ENCODE peak calls at places on chromosome 17, in four cellular contexts. One of them, this sample, is unnamed.

GRCh38 chr17:66633322-66633965 is 201.5 kb upstream of the CACNG5 start:
- DNase-seq in left cardiac atrium: no peak
- DNase-seq in astrocyte of the cerebellum: no peak
- DNase-seq in LNCaP clone FGC: no peak
- DNase-seq in this sample: no peak

GRCh38 chr17:32805029-32805976 is 71.6 kb downstream of the MYO1D start:
- DNase-seq in left cardiac atrium: no peak
- DNase-seq in astrocyte of the cerebellum: no peak
- DNase-seq in LNCaP clone FGC: no peak
- DNase-seq in this sample: no peak

GRCh38 chr17:4643676-4644075 is 2.2 kb upstream of the ALOX15 start:
- DNase-seq in LNCaP clone FGC: no peak
- DNase-seq in left cardiac atrium: no peak
- DNase-seq in astrocyte of the cerebellum: no peak
- DNase-seq in this sample: no peak

GRCh38 chr17:6661464-6661848 is 9.9 kb downstream of the C17orf100 start:
- DNase-seq in LNCaP clone FGC: no peak
- DNase-seq in astrocyte of the cerebellum: no peak
- DNase-seq in left cardiac atrium: no peak
- DNase-seq in this sample: no peak

GRCh38 chr17:6314311-6314710 is 120.6 kb downstream of the AIPL1 start:
- DNase-seq in astrocyte of the cerebellum: no peak
- DNase-seq in LNCaP clone FGC: no peak
- DNase-seq in left cardiac atrium: no peak
- DNase-seq in this sample: no peak

GRCh38 chr17:44283374-44284023 is 15.6 kb upstream of the SLC4A1 start:
- DNase-seq in left cardiac atrium: no peak
- DNase-seq in astrocyte of the cerebellum: no peak
- DNase-seq in LNCaP clone FGC: no peak
- DNase-seq in this sample: no peak

GRCh38 chr17:6427284-6427781 is 7.6 kb downstream of the AIPL1 start:
- DNase-seq in astrocyte of the cerebellum: peak; percentile 41
- DNase-seq in left cardiac atrium: no peak
- DNase-seq in LNCaP clone FGC: no peak
- DNase-seq in this sample: no peak

GRCh38 chr17:28973414-28973813 is 22.1 kb upstream of the PHF12 start:
- DNase-seq in left cardiac atrium: peak; percentile 71
- DNase-seq in astrocyte of the cerebellum: peak; percentile 79
- DNase-seq in LNCaP clone FGC: no peak
- DNase-seq in this sample: no peak

GRCh38 chr17:83145358-83145738 is 65.9 kb downstream of the METRNL start:
- DNase-seq in LNCaP clone FGC: no peak
- DNase-seq in astrocyte of the cerebellum: no peak
- DNase-seq in left cardiac atrium: no peak
- DNase-seq in this sample: no peak

GRCh38 chr17:77315551-77316190 is 174.9 kb downstream of the SEC14L1 start:
- DNase-seq in astrocyte of the cerebellum: no peak
- DNase-seq in left cardiac atrium: no peak
- DNase-seq in LNCaP clone FGC: no peak
- DNase-seq in this sample: no peak

GRCh38 chr17:42276609-42277341 is 584 bp upstream of the STAT5B start:
- DNase-seq in left cardiac atrium: peak; percentile 88
- DNase-seq in astrocyte of the cerebellum: peak; percentile 74
- DNase-seq in LNCaP clone FGC: no peak
- DNase-seq in this sample: peak; percentile 77

GRCh38 chr17:40903129-40903847 is 18.2 kb upstream of the KRT20 start:
- DNase-seq in left cardiac atrium: no peak
- DNase-seq in astrocyte of the cerebellum: no peak
- DNase-seq in LNCaP clone FGC: peak; percentile 97
- DNase-seq in this sample: no peak

GRCh38 chr17:45341389-45342158 is 24.8 kb upstream of the MAP3K14 start:
- DNase-seq in astrocyte of the cerebellum: no peak
- DNase-seq in LNCaP clone FGC: no peak
- DNase-seq in left cardiac atrium: peak; percentile 86
- DNase-seq in this sample: peak; percentile 26

GRCh38 chr17:50903604-50904521 is 37.7 kb upstream of the TOB1 start:
- DNase-seq in astrocyte of the cerebellum: no peak
- DNase-seq in LNCaP clone FGC: peak; percentile 63
- DNase-seq in left cardiac atrium: no peak
- DNase-seq in this sample: no peak

GRCh38 chr17:69516911-69517310 is 102.4 kb downstream of the MAP2K6 start:
- DNase-seq in LNCaP clone FGC: no peak
- DNase-seq in left cardiac atrium: no peak
- DNase-seq in astrocyte of the cerebellum: no peak
- DNase-seq in this sample: no peak

GRCh38 chr17:3213587-3213986 is 6.1 kb downstream of the OR1A1 start:
- DNase-seq in astrocyte of the cerebellum: no peak
- DNase-seq in LNCaP clone FGC: no peak
- DNase-seq in left cardiac atrium: no peak
- DNase-seq in this sample: no peak

GRCh38 chr17:50394711-50395110 is 2.6 kb downstream of the LRRC59 start:
- DNase-seq in left cardiac atrium: no peak
- DNase-seq in LNCaP clone FGC: no peak
- DNase-seq in astrocyte of the cerebellum: no peak
- DNase-seq in this sample: no peak

GRCh38 chr17:68707032-68707431 is 105.9 kb upstream of the FAM20A start:
- DNase-seq in astrocyte of the cerebellum: no peak
- DNase-seq in left cardiac atrium: no peak
- DNase-seq in LNCaP clone FGC: no peak
- DNase-seq in this sample: no peak

GRCh38 chr17:74695629-74696028 is 17.1 kb downstream of the CD300LF start:
- DNase-seq in left cardiac atrium: no peak
- DNase-seq in LNCaP clone FGC: no peak
- DNase-seq in astrocyte of the cerebellum: no peak
- DNase-seq in this sample: no peak

GRCh38 chr17:14784997-14785696 is 480.0 kb downstream of the PMP22 start:
- DNase-seq in astrocyte of the cerebellum: no peak
- DNase-seq in left cardiac atrium: no peak
- DNase-seq in LNCaP clone FGC: no peak
- DNase-seq in this sample: no peak

GRCh38 chr17:82328994-82329507 is 4.5 kb downstream of the SECTM1 start:
- DNase-seq in astrocyte of the cerebellum: no peak
- DNase-seq in LNCaP clone FGC: no peak
- DNase-seq in left cardiac atrium: peak; percentile 18
- DNase-seq in this sample: no peak

GRCh38 chr17:80822700-80823410 is 168.8 kb upstream of the CHMP6 start:
- DNase-seq in LNCaP clone FGC: peak; percentile 45
- DNase-seq in left cardiac atrium: no peak
- DNase-seq in astrocyte of the cerebellum: no peak
- DNase-seq in this sample: no peak

GRCh38 chr17:40343126-40344119 is 21.1 kb downstream of the GJD3 start:
- DNase-seq in astrocyte of the cerebellum: no peak
- DNase-seq in LNCaP clone FGC: no peak
- DNase-seq in left cardiac atrium: peak; percentile 70
- DNase-seq in this sample: no peak

GRCh38 chr17:78341559-78342437 is 18.1 kb downstream of the SOCS3 start:
- DNase-seq in LNCaP clone FGC: no peak
- DNase-seq in left cardiac atrium: peak; percentile 89
- DNase-seq in astrocyte of the cerebellum: no peak
- DNase-seq in this sample: peak; percentile 66

GRCh38 chr17:15446036-15446435 is 21.4 kb downstream of the CDRT4 start:
- DNase-seq in left cardiac atrium: no peak
- DNase-seq in LNCaP clone FGC: no peak
- DNase-seq in astrocyte of the cerebellum: no peak
- DNase-seq in this sample: peak; percentile 19

GRCh38 chr17:18119938-18120337 is 11.4 kb downstream of the MYO15A start:
- DNase-seq in astrocyte of the cerebellum: no peak
- DNase-seq in left cardiac atrium: peak; percentile 19
- DNase-seq in LNCaP clone FGC: no peak
- DNase-seq in this sample: no peak

GRCh38 chr17:71801301-71801700 is 319.5 kb upstream of the SOX9 start:
- DNase-seq in LNCaP clone FGC: peak; percentile 19
- DNase-seq in astrocyte of the cerebellum: peak; percentile 91
- DNase-seq in left cardiac atrium: no peak
- DNase-seq in this sample: no peak

GRCh38 chr17:64001763-64002529 is 3.8 kb downstream of the PRR29 start:
- DNase-seq in left cardiac atrium: peak; percentile 88
- DNase-seq in LNCaP clone FGC: no peak
- DNase-seq in astrocyte of the cerebellum: no peak
- DNase-seq in this sample: no peak

GRCh38 chr17:39939588-39940419 is 12.3 kb downstream of the LRRC3C start:
- DNase-seq in astrocyte of the cerebellum: no peak
- DNase-seq in left cardiac atrium: no peak
- DNase-seq in LNCaP clone FGC: no peak
- DNase-seq in this sample: peak; percentile 42

GRCh38 chr17:56595831-56596740 is 2.6 kb downstream of the NOG start:
- DNase-seq in LNCaP clone FGC: no peak
- DNase-seq in astrocyte of the cerebellum: no peak
- DNase-seq in left cardiac atrium: peak; percentile 26
- DNase-seq in this sample: no peak

GRCh38 chr17:66337866-66338472 is 35.6 kb downstream of the PRKCA start:
- DNase-seq in left cardiac atrium: no peak
- DNase-seq in astrocyte of the cerebellum: peak; percentile 73
- DNase-seq in LNCaP clone FGC: no peak
- DNase-seq in this sample: no peak

GRCh38 chr17:81731271-81731670 is 19.2 kb downstream of the SLC25A10 start:
- DNase-seq in LNCaP clone FGC: no peak
- DNase-seq in astrocyte of the cerebellum: peak; percentile 43
- DNase-seq in left cardiac atrium: no peak
- DNase-seq in this sample: no peak

GRCh38 chr17:1099242-1099641 is 80.5 kb downstream of the ABR start:
- DNase-seq in astrocyte of the cerebellum: no peak
- DNase-seq in left cardiac atrium: no peak
- DNase-seq in LNCaP clone FGC: no peak
- DNase-seq in this sample: no peak

GRCh38 chr17:50908860-50909764 is 43.0 kb upstream of the TOB1 start:
- DNase-seq in left cardiac atrium: peak; percentile 59
- DNase-seq in astrocyte of the cerebellum: no peak
- DNase-seq in LNCaP clone FGC: peak; percentile 83
- DNase-seq in this sample: peak; percentile 70

GRCh38 chr17:45225964-45226530 is 4.4 kb downstream of the FMNL1 start:
- DNase-seq in left cardiac atrium: peak; percentile 83
- DNase-seq in LNCaP clone FGC: no peak
- DNase-seq in astrocyte of the cerebellum: no peak
- DNase-seq in this sample: peak; percentile 62

GRCh38 chr17:42135664-42136653 is 13.4 kb downstream of the HSPB9 start:
- DNase-seq in LNCaP clone FGC: peak; percentile 96
- DNase-seq in astrocyte of the cerebellum: no peak
- DNase-seq in left cardiac atrium: peak; percentile 80
- DNase-seq in this sample: peak; percentile 58

GRCh38 chr17:57463103-57463885 is 207.0 kb downstream of the MSI2 start:
- DNase-seq in left cardiac atrium: no peak
- DNase-seq in LNCaP clone FGC: no peak
- DNase-seq in astrocyte of the cerebellum: no peak
- DNase-seq in this sample: no peak

This sample was measured in testis.